ENCODE peak calls at places on chromosomes 4 and X, in four cellular contexts. A, Y, W and P are unnamed samples.

GRCh38 chr4:97103252-97103651 is 1040.0 kb downstream of the STPG2 start:
- DNase-seq in A (no peak), Y (no peak), W (no peak), P (no peak)

GRCh38 chrX:15336023-15336413 is 695 bp upstream of the PIGA start:
- DNase-seq in A (no peak), Y (peak), W (peak), P (no peak)

GRCh38 chr4:20456416-20456815 is 204.7 kb downstream of the SLIT2 start:
- DNase-seq in A (no peak), Y (no peak), W (no peak), P (no peak)

GRCh38 chrX:15971696-15972095 is 117.1 kb upstream of the AP1S2 start:
- DNase-seq in A (no peak), Y (no peak), W (no peak), P (no peak)

GRCh38 chr4:19850909-19851308 is 400.8 kb upstream of the SLIT2 start:
- DNase-seq in A (no peak), Y (no peak), W (peak), P (no peak)

GRCh38 chr4:142563682-142564291 is 282.3 kb downstream of the INPP4B start:
- DNase-seq in A (no peak), Y (no peak), W (no peak), P (no peak)

GRCh38 chrX:34629572-34629971 is 27.5 kb downstream of the TMEM47 start:
- DNase-seq in A (no peak), Y (no peak), W (peak), P (no peak)

GRCh38 chrX:11143931-11144678 is 33.0 kb downstream of the HCCS start:
- DNase-seq in A (peak), Y (peak), W (peak), P (peak)

GRCh38 chrX:136954930-136955329 is 74.4 kb upstream of the RBMX start:
- DNase-seq in A (no peak), Y (peak), W (peak), P (peak)

GRCh38 chr4:87912164-87913004 is 63.1 kb upstream of the SPP1 start:
- DNase-seq in A (no peak), Y (no peak), W (peak), P (peak)

GRCh38 chrX:131783555-131784338 is 239.4 kb upstream of the STK26 start:
- DNase-seq in A (peak), Y (no peak), W (no peak), P (peak)

GRCh38 chr4:83709627-83710026 is 173.7 kb downstream of the GPAT3 start:
- DNase-seq in A (no peak), Y (no peak), W (no peak), P (peak)